ENCODE peak calls at places on chromosomes 2 and 18, in ten cellular contexts. Y is HT-29; W is gastrocnemius medialis; I is AG09319; C is psoas muscle; L is activated CD4-positive, alpha-beta memory T cell treated with anti-CD3 and anti-CD28 coated beads, Interleukin-2, amount 10 ng/mL, durations not matched to agents 7 days and 5 days; M is stimulated activated CD4-positive, alpha-beta T cell treated with anti-CD3 and anti-CD28 coated beads, Interleukin-15, amount 100 ng/mL, for 1 hour; K is stimulated activated CD8-positive, alpha-beta memory T cell treated with anti-CD3 and anti-CD28 coated beads, Interleukin-15, amount 100 ng/mL, for 24 hours; O is GM13977; N is head of caudate nucleus. T is an unnamed sample.

GRCh38 chr2:3789246-3789645 is 85.9 kb downstream of the DCDC2C start:
- DNase-seq in Y (no peak), W (no peak), I (no peak), C (no peak), L (no peak), M (no peak), K (no peak), O (no peak), N (no peak), T (no peak)

GRCh38 chr2:42809876-42810125 is 17.4 kb upstream of the HAAO start:
- DNase-seq in Y (no peak), W (peak), I (peak), C (peak), L (peak), M (no peak), K (no peak), O (no peak), N (no peak), T (peak)

GRCh38 chr2:21452678-21453077 is 328.9 kb downstream of the TDRD15 start:
- DNase-seq in Y (no peak), W (no peak), I (no peak), C (no peak), L (no peak), M (no peak), K (no peak), O (no peak), N (no peak), T (no peak)

GRCh38 chr18:48656176-48656575 is 117.3 kb downstream of the CTIF start:
- DNase-seq in Y (no peak), W (no peak), I (no peak), C (no peak), L (no peak), M (no peak), K (no peak), O (no peak), N (no peak), T (no peak)

GRCh38 chr2:218993345-218994315 is at the start of gene CRYBA2:
- DNase-seq in Y (no peak), W (no peak), I (no peak), C (no peak), L (no peak), M (no peak), K (no peak), O (peak), N (no peak), T (no peak)

GRCh38 chr18:78776706-78777105 is 202.9 kb upstream of the SALL3 start:
- DNase-seq in Y (no peak), W (no peak), I (no peak), C (no peak), L (no peak), M (no peak), K (no peak), O (no peak), N (no peak), T (peak)

GRCh38 chr2:10109311-10109710 is 13.2 kb upstream of the RRM2 start:
- DNase-seq in Y (no peak), W (no peak), I (no peak), C (no peak), L (no peak), M (no peak), K (no peak), O (no peak), N (no peak), T (no peak)

GRCh38 chr18:75489493-75490190 is 62.1 kb upstream of the SMIM21 start:
- DNase-seq in Y (no peak), W (no peak), I (peak), C (no peak), L (no peak), M (no peak), K (no peak), O (no peak), N (no peak), T (no peak)

GRCh38 chr2:152402780-152403388 is 67.9 kb downstream of the FMNL2 start:
- DNase-seq in Y (no peak), W (peak), I (no peak), C (no peak), L (peak), M (no peak), K (no peak), O (no peak), N (no peak), T (no peak)

GRCh38 chr2:214401580-214401979 is 9.3 kb upstream of the VWC2L start:
- DNase-seq in Y (no peak), W (no peak), I (no peak), C (no peak), L (no peak), M (no peak), K (no peak), O (no peak), N (no peak), T (no peak)

GRCh38 chr2:46812381-46813024 is 103.1 kb downstream of the MCFD2 start:
- DNase-seq in Y (peak), W (peak), I (peak), C (peak), L (no peak), M (no peak), K (no peak), O (no peak), N (peak), T (no peak)

GRCh38 chr2:230891108-230891507 is 26.4 kb downstream of the ITM2C start:
- DNase-seq in Y (no peak), W (no peak), I (no peak), C (no peak), L (no peak), M (no peak), K (no peak), O (no peak), N (no peak), T (no peak)

GRCh38 chr2:237181844-237182243 is 96.2 kb downstream of the COPS8 start:
- DNase-seq in Y (no peak), W (peak), I (peak), C (no peak), L (no peak), M (no peak), K (no peak), O (no peak), N (no peak), T (no peak)

GRCh38 chr2:217166241-217166640 is 306.4 kb upstream of the TNP1 start:
- DNase-seq in Y (peak), W (no peak), I (peak), C (no peak), L (no peak), M (no peak), K (no peak), O (no peak), N (no peak), T (no peak)

GRCh38 chr2:174085781-174086180 is 120.6 kb upstream of the SP3 start:
- DNase-seq in Y (no peak), W (no peak), I (no peak), C (no peak), L (no peak), M (no peak), K (no peak), O (no peak), N (no peak), T (no peak)

GRCh38 chr2:233130024-233130423 is 69.9 kb downstream of the INPP5D start:
- DNase-seq in Y (no peak), W (no peak), I (no peak), C (no peak), L (peak), M (no peak), K (no peak), O (no peak), N (no peak), T (no peak)

GRCh38 chr2:209960676-209961630 is 41.5 kb upstream of the RPE start:
- DNase-seq in Y (peak), W (no peak), I (no peak), C (peak), L (peak), M (no peak), K (no peak), O (peak), N (no peak), T (peak)

GRCh38 chr2:59584958-59585357 is 968.5 kb downstream of the BCL11A start:
- DNase-seq in Y (peak), W (no peak), I (no peak), C (no peak), L (no peak), M (no peak), K (no peak), O (no peak), N (no peak), T (no peak)

GRCh38 chr2:6865346-6866238 is at the start of gene CMPK2:
- DNase-seq in Y (peak), W (peak), I (no peak), C (peak), L (peak), M (peak), K (peak), O (peak), N (peak), T (no peak)

GRCh38 chr2:168445960-168446359 is 10.1 kb upstream of the CERS6 start:
- DNase-seq in Y (no peak), W (no peak), I (no peak), C (no peak), L (no peak), M (no peak), K (no peak), O (no peak), N (no peak), T (no peak)

GRCh38 chr2:232833830-232834229 is 36.2 kb upstream of the SNORC start:
- DNase-seq in Y (no peak), W (no peak), I (no peak), C (no peak), L (no peak), M (no peak), K (no peak), O (no peak), N (no peak), T (no peak)

GRCh38 chr2:191678437-191679110 is 638 bp downstream of the NABP1 start:
- DNase-seq in Y (peak), W (peak), I (no peak), C (peak), L (peak), M (peak), K (peak), O (peak), N (peak), T (peak)

GRCh38 chr2:221203138-221203537 is 369.0 kb downstream of the EPHA4 start:
- DNase-seq in Y (no peak), W (no peak), I (no peak), C (no peak), L (no peak), M (no peak), K (no peak), O (peak), N (no peak), T (no peak)

GRCh38 chr18:2906522-2907458 is 60.0 kb downstream of the EMILIN2 start:
- DNase-seq in Y (peak), W (no peak), I (no peak), C (peak), L (peak), M (peak), K (peak), O (peak), N (no peak), T (no peak)

GRCh38 chr2:239611222-239611795 is 210.5 kb upstream of the HDAC4 start:
- DNase-seq in Y (no peak), W (no peak), I (no peak), C (no peak), L (peak), M (no peak), K (no peak), O (no peak), N (no peak), T (peak)

GRCh38 chr2:166180951-166181812 is 53.4 kb upstream of the SCN1A start:
- DNase-seq in Y (peak), W (no peak), I (no peak), C (no peak), L (peak), M (no peak), K (no peak), O (peak), N (peak), T (no peak)

GRCh38 chr2:233912799-233913423 is 4.3 kb upstream of the TRPM8 start:
- DNase-seq in Y (peak), W (no peak), I (no peak), C (no peak), L (peak), M (no peak), K (no peak), O (no peak), N (no peak), T (no peak)

GRCh38 chr2:12341215-12341614 is 375.5 kb upstream of the TRIB2 start:
- DNase-seq in Y (no peak), W (no peak), I (no peak), C (no peak), L (no peak), M (no peak), K (no peak), O (no peak), N (no peak), T (no peak)

GRCh38 chr2:140454717-140455116 is 1674.5 kb upstream of the NXPH2 start:
- DNase-seq in Y (no peak), W (peak), I (no peak), C (no peak), L (no peak), M (no peak), K (no peak), O (no peak), N (no peak), T (no peak)

GRCh38 chr2:240990266-240990529 is 8.2 kb upstream of the SNED1 start:
- DNase-seq in Y (no peak), W (no peak), I (no peak), C (no peak), L (no peak), M (no peak), K (no peak), O (no peak), N (no peak), T (no peak)

GRCh38 chr2:222927600-222927999 is 66.8 kb downstream of the ACSL3 start:
- DNase-seq in Y (no peak), W (no peak), I (no peak), C (no peak), L (no peak), M (no peak), K (no peak), O (no peak), N (no peak), T (no peak)

GRCh38 chr2:37337636-37338280 is 6.7 kb upstream of the QPCT start:
- DNase-seq in Y (no peak), W (no peak), I (no peak), C (no peak), L (no peak), M (no peak), K (no peak), O (no peak), N (no peak), T (no peak)

GRCh38 chr2:116416988-116417387 is 1397.5 kb upstream of the DDX18 start:
- DNase-seq in Y (no peak), W (no peak), I (no peak), C (no peak), L (no peak), M (no peak), K (no peak), O (no peak), N (no peak), T (no peak)

GRCh38 chr2:136112949-136113766 is 4.8 kb downstream of the CXCR4 start:
- DNase-seq in Y (no peak), W (no peak), I (no peak), C (no peak), L (no peak), M (no peak), K (no peak), O (no peak), N (no peak), T (no peak)

GRCh38 chr2:235957231-235957630 is 211.0 kb downstream of the GBX2 start:
- DNase-seq in Y (no peak), W (no peak), I (no peak), C (no peak), L (no peak), M (no peak), K (no peak), O (no peak), N (no peak), T (no peak)

GRCh38 chr2:37599688-37600525 is 71.5 kb downstream of the CDC42EP3 start:
- DNase-seq in Y (no peak), W (no peak), I (no peak), C (no peak), L (peak), M (peak), K (no peak), O (no peak), N (no peak), T (no peak)